ENCODE peak calls at places on chromosomes 6 and 20, in ten cellular contexts. H is left lung, R is BE2C, P is uterus, W is H9, U is HepG2, A is psoas muscle, G is OCI-LY7, C is ovary, K is transverse colon. O is an unnamed sample.

GRCh38 chr20:12989586-12989985 is 19.2 kb upstream of the SPTLC3 start:
- DNase-seq in H (no peak), R (no peak), P (no peak), W (no peak), U (no peak), A (no peak), G (no peak), C (no peak), K (no peak), O (no peak)

GRCh38 chr6:89681983-89682564 is 43.5 kb upstream of the LYRM2 start:
- DNase-seq in H (no peak), R (no peak), P (no peak), W (no peak), U (no peak), A (no peak), G (no peak), C (no peak), K (no peak), O (no peak)

GRCh38 chr6:170388113-170388512 is 81.6 kb downstream of the FAM120B start:
- DNase-seq in H (no peak), R (peak; percentile 40), P (no peak), W (no peak), U (no peak), A (no peak), G (no peak), C (no peak), K (no peak), O (no peak)

GRCh38 chr6:53728570-53729194 is 63.1 kb upstream of the KLHL31 start:
- DNase-seq in H (peak; percentile 38), R (peak; percentile 51), P (peak; percentile 35), W (peak; percentile 60), U (peak; percentile 47), A (no peak), G (peak; percentile 33), C (peak; percentile 61), K (peak; percentile 58), O (no peak)

GRCh38 chr6:163533443-163533842 is 118.9 kb downstream of the QKI start:
- DNase-seq in H (no peak), R (no peak), P (no peak), W (no peak), U (peak; percentile 73), A (no peak), G (no peak), C (no peak), K (no peak), O (no peak)

GRCh38 chr6:32840604-32841246 is 2.2 kb upstream of the TAP2 start:
- DNase-seq in H (no peak), R (no peak), P (no peak), W (no peak), U (no peak), A (no peak), G (no peak), C (no peak), K (no peak), O (no peak)

GRCh38 chr20:40777653-40778052 is 88.6 kb upstream of the MAFB start:
- DNase-seq in H (no peak), R (no peak), P (no peak), W (no peak), U (no peak), A (no peak), G (no peak), C (no peak), K (no peak), O (no peak)

GRCh38 chr20:63345328-63346100 is 15.6 kb downstream of the CHRNA4 start:
- DNase-seq in H (no peak), R (peak; percentile 76), P (no peak), W (no peak), U (no peak), A (no peak), G (no peak), C (peak; percentile 60), K (no peak), O (no peak)

GRCh38 chr20:53769041-53769440 is 175.4 kb upstream of the ZNF217 start:
- DNase-seq in H (no peak), R (no peak), P (no peak), W (no peak), U (peak; percentile 92), A (no peak), G (no peak), C (no peak), K (no peak), O (no peak)

GRCh38 chr6:683742-684440 is 9.0 kb downstream of the EXOC2 start:
- DNase-seq in H (peak; percentile 45), R (peak; percentile 67), P (no peak), W (peak; percentile 87), U (no peak), A (no peak), G (no peak), C (no peak), K (peak; percentile 21), O (no peak)
- H3K4me1 ChIP-seq in H (peaks cover 7% of the 10 kb centered on the region), R (peaks cover 5% of the 10 kb centered on the region), P (no peaks in the 10 kb centered on the region), W (peaks cover 26% of the 10 kb centered on the region), U (peaks cover 6% of the 10 kb centered on the region), A (peaks cover 31% of the 10 kb centered on the region), G (peaks cover 7% of the 10 kb centered on the region), C (peaks cover 2% of the 10 kb centered on the region), K (no peaks in the 10 kb centered on the region), O (peaks cover 5% of the 10 kb centered on the region)

GRCh38 chr20:7362601-7363000 is 577.7 kb downstream of the HAO1 start:
- DNase-seq in H (no peak), R (no peak), P (no peak), W (no peak), U (no peak), A (no peak), G (no peak), C (no peak), K (no peak), O (no peak)

GRCh38 chr20:7371518-7372158 is 568.6 kb downstream of the HAO1 start:
- DNase-seq in H (no peak), R (no peak), P (no peak), W (no peak), U (no peak), A (no peak), G (no peak), C (no peak), K (no peak), O (no peak)

GRCh38 chr20:7361321-7361720 is 578.9 kb downstream of the HAO1 start:
- DNase-seq in H (no peak), R (no peak), P (no peak), W (no peak), U (no peak), A (no peak), G (no peak), C (no peak), K (no peak), O (no peak)

DNA sequence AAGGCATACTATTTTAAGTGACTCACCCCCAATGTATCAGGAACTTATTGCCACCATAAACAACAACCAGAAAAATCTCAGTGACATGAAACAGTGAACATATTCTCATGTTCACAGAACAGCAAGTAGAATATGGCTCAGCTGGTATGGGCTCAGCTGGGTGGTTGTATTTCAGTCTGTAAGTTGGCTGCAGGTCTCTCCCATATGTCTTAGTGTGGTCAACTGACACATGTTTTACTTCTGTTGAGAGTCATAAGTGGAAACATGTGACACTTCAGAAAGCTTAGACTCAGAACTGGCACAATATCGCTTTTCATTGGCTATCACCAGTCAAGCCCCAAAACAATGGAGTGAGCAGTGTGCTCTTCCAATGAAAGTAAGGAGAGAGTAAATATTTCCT is 574.1 kb downstream of the HAO1 start:
- DNase-seq in H (no peak), R (no peak), P (no peak), W (no peak), U (no peak), A (no peak), G (no peak), C (no peak), K (no peak), O (no peak)
- TF ChIP-seq CTCF in H (no peak), R (no peak), P (no peak), W (no peak), U (no peak), A (no peak), G (no peak), C (no peak), K (no peak), O (no peak)

GRCh38 chr20:25050501-25051350 is 7.2 kb downstream of the ACSS1 start:
- DNase-seq in H (peak; percentile 31), R (no peak), P (peak; percentile 13), W (no peak), U (no peak), A (peak; percentile 47), G (no peak), C (no peak), K (peak; percentile 6), O (peak; percentile 20)
- H3K4me1 ChIP-seq in H (peaks cover 40% of the 10 kb centered on the region), R (no peaks in the 10 kb centered on the region), P (peaks cover 23% of the 10 kb centered on the region), W (no peaks in the 10 kb centered on the region), U (peaks cover 57% of the 10 kb centered on the region), A (peaks cover 94% of the 10 kb centered on the region), G (peaks cover 3% of the 10 kb centered on the region), C (peaks cover 49% of the 10 kb centered on the region), K (peaks cover 34% of the 10 kb centered on the region), O (peaks cover 85% of the 10 kb centered on the region)

GRCh38 chr20:8536219-8536618 is 404.2 kb downstream of the PLCB1 start:
- DNase-seq in H (no peak), R (no peak), P (no peak), W (no peak), U (no peak), A (no peak), G (peak; percentile 63), C (no peak), K (no peak), O (no peak)
- TF ChIP-seq CTCF in H (no peak), R (no peak), P (no peak), W (no peak), U (no peak), A (no peak), G (no peak), C (no peak), K (no peak), O (no peak)

DNA sequence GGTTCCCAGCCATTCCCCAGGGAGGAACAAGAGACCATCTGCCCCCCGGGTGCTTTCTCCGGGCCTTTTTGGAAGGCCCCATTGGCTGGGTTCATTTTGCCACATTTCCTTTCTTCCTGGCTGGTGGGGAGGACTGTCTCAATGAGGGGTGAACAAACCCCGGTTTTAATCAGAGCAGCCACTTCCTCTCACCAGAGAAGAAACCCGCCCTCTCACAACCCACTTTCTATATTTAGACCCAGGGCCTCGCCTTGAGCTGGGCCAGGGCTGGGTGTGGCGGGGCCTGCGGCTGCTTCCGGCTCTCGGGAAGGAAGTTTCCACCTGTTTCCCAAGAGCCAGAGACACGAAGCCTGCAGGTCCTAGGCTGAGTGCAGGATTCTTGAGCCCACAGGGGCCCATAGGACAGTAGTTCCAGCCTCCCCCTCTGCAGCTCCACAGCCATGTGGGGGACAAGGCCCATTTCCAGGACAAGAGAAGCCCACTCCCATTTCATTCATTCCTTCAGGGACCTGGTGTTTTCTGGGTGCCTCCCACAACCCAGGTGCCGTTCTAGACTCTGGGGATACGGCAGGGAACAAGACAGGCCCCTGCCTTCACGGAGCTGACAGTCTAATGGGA is 41.8 kb downstream of the RBM38 start:
- DNase-seq in H (peak; percentile 79), R (no peak), P (no peak), W (no peak), U (no peak), A (peak; percentile 85), G (peak; percentile 92), C (peak; percentile 44), K (peak; percentile 79), O (peak; percentile 75)
- H3K4me1 ChIP-seq in H (peaks cover 7% of the 10 kb centered on the region), R (no peaks in the 10 kb centered on the region), P (no peaks in the 10 kb centered on the region), W (no peaks in the 10 kb centered on the region), U (peaks cover 74% of the 10 kb centered on the region), A (peaks cover 53% of the 10 kb centered on the region), G (peaks cover 79% of the 10 kb centered on the region), C (peaks cover 7% of the 10 kb centered on the region), K (peaks cover 20% of the 10 kb centered on the region), O (peaks cover 53% of the 10 kb centered on the region)